ENCODE peak calls at places on chromosomes 6 and 20, in five cellular contexts. K is mammary epithelial cell, F is prostate gland, C is PC-3, Z is breast epithelium. L is an unnamed sample.
A peak's percentile ranks its signal among the peaks of the same experiment; 100 is the strongest.

GRCh38 chr6:22658183-22658582 is 88.8 kb downstream of the HDGFL1 start:
- DNase-seq in K (no peak), F (peak; percentile 57), C (no peak), Z (no peak), L (no peak)

GRCh38 chr6:17897681-17898080 is 89.8 kb downstream of the KIF13A start:
- DNase-seq in K (no peak), F (no peak), C (no peak), Z (no peak), L (no peak)

GRCh38 chr6:125871365-125871764 is 80.6 kb downstream of the NCOA7 start:
- DNase-seq in K (peak; percentile 50), F (no peak), C (peak; percentile 43), Z (no peak), L (no peak)

GRCh38 chr6:157853018-157853805 is 30.2 kb downstream of the SNX9 start:
- DNase-seq in K (no peak), F (no peak), C (no peak), Z (no peak), L (no peak)

GRCh38 chr20:47546184-47547033 is 44.7 kb downstream of the NCOA3 start:
- DNase-seq in K (peak; percentile 51), F (no peak), C (peak; percentile 70), Z (no peak), L (peak; percentile 56)

GRCh38 chr6:70894001-70894400 is 62.9 kb downstream of the B3GAT2 start:
- DNase-seq in K (no peak), F (no peak), C (no peak), Z (no peak), L (no peak)

GRCh38 chr20:47276856-47277541 is 79.5 kb downstream of the ZMYND8 start:
- DNase-seq in K (no peak), F (no peak), C (no peak), Z (peak; percentile 76), L (peak; percentile 45)

GRCh38 chr6:44535446-44535845 is 147.9 kb downstream of the CDC5L start:
- DNase-seq in K (no peak), F (no peak), C (no peak), Z (no peak), L (no peak)

GRCh38 chr6:31140643-31141042 is 1.8 kb upstream of the PSORS1C2 start:
- DNase-seq in K (no peak), F (no peak), C (no peak), Z (no peak), L (no peak)

GRCh38 chr6:44558315-44559227 is 171.1 kb downstream of the CDC5L start:
- DNase-seq in K (no peak), F (peak; percentile 23), C (no peak), Z (no peak), L (no peak)

GRCh38 chr6:128076843-128077242 is 176.0 kb upstream of the THEMIS start:
- DNase-seq in K (no peak), F (no peak), C (no peak), Z (no peak), L (no peak)

GRCh38 chr20:48750941-48751620 is 76.7 kb downstream of the PREX1 start:
- DNase-seq in K (no peak), F (no peak), C (no peak), Z (no peak), L (no peak)

GRCh38 chr20:58675146-58675584 is 17.4 kb upstream of the NPEPL1 start:
- DNase-seq in K (no peak), F (no peak), C (no peak), Z (no peak), L (no peak)

GRCh38 chr6:122726649-122727048 is 52.9 kb upstream of the FABP7 start:
- DNase-seq in K (peak; percentile 33), F (no peak), C (peak; percentile 47), Z (no peak), L (peak; percentile 18)

GRCh38 chr6:150528648-150529285 is 70.9 kb upstream of the PLEKHG1 start:
- DNase-seq in K (peak; percentile 22), F (no peak), C (no peak), Z (no peak), L (peak; percentile 56)

GRCh38 chr6:7052441-7052936 is 55.3 kb upstream of the RREB1 start:
- DNase-seq in K (peak; percentile 7), F (no peak), C (peak; percentile 67), Z (no peak), L (peak; percentile 88)

GRCh38 chr6:121563286-121563685 is 127.8 kb downstream of the GJA1 start:
- DNase-seq in K (no peak), F (no peak), C (no peak), Z (no peak), L (no peak)

GRCh38 chr20:48708116-48708515 is 119.7 kb downstream of the PREX1 start:
- DNase-seq in K (no peak), F (no peak), C (no peak), Z (no peak), L (no peak)

GRCh38 chr20:62624719-62625455 is 17.4 kb upstream of the SLCO4A1 start:
- DNase-seq in K (no peak), F (no peak), C (no peak), Z (peak; percentile 49), L (no peak)

GRCh38 chr6:25963426-25964123 is 973 bp downstream of the TRIM38 start:
- DNase-seq in K (peak; percentile 64), F (peak; percentile 33), C (peak; percentile 72), Z (no peak), L (no peak)

GRCh38 chr20:17939622-17940446 is 28.8 kb downstream of the SNX5 start:
- DNase-seq in K (no peak), F (no peak), C (no peak), Z (no peak), L (no peak)

GRCh38 chr6:33428891-33429744 is 9.3 kb downstream of the SYNGAP1 start:
- DNase-seq in K (no peak), F (no peak), C (no peak), Z (no peak), L (no peak)

GRCh38 chr6:107716688-107717089 is 107.4 kb downstream of the SCML4 start:
- DNase-seq in K (no peak), F (no peak), C (peak; percentile 27), Z (no peak), L (peak; percentile 29)

GRCh38 chr6:161186173-161186769 is 87.6 kb downstream of the AGPAT4 start:
- DNase-seq in K (peak; percentile 78), F (no peak), C (peak; percentile 69), Z (no peak), L (peak; percentile 92)

GRCh38 chr6:35298625-35299140 is 1.1 kb downstream of the DEF6 start:
- DNase-seq in K (no peak), F (no peak), C (no peak), Z (no peak), L (no peak)

GRCh38 chr6:11189865-11190624 is 42.4 kb downstream of the NEDD9 start:
- DNase-seq in K (no peak), F (no peak), C (no peak), Z (no peak), L (no peak)

GRCh38 chr6:72616406-72617015 is 5.4 kb upstream of the KCNQ5 start:
- DNase-seq in K (peak; percentile 12), F (no peak), C (peak; percentile 58), Z (no peak), L (no peak)

GRCh38 chr6:107538856-107539387 is 49.0 kb downstream of the SOBP start:
- DNase-seq in K (no peak), F (no peak), C (no peak), Z (no peak), L (no peak)

DNA sequence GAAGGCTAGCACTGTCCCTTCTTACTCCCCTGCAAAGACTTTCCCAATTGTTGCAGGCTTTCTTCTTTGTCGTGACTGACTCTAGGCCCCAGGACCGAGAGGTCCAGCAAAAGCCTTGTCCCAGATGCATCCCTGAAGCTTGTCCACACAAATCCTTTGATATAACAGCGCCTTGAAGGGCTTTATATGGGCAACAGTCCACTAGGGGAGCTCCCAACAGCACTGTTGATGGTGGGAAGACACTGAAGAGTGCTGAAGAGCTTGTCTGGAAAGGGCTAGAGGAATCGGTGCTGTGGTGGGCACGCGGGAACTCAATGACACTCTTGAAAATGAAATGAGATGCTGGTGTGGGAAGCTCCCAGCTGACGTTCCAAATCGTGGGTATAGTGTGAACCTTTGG is 316.1 kb upstream of the CDH4 start:
- DNase-seq in K (no peak), F (no peak), C (no peak), Z (no peak), L (no peak)
- TF ChIP-seq CTCF in K (no peak), F (no peak), C (no peak), Z (no peak), L (no peak)

DNA sequence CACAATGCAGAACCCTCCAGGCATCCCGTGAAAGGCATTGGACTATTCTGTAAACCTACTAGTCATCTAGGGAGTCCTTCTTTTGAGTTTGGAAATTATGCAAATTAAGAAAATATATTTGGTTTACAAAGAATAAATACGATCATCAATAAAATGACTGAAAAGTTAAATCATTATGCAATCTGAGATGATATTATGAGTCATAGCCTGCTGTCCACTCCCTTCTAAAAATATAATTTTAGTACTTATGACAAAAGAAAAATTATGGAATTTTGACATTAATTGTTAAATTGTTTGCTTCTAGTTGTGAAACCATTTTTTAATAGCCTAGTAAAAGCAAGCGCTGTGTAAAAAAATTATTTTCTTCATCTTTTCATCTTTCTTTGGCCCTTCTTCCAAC is 599.9 kb downstream of the COL12A1 start:
- DNase-seq in K (no peak), F (no peak), C (peak; percentile 3), Z (no peak), L (no peak)
- H3K27ac ChIP-seq in K (no peak overlapping the region), F (no peak overlapping the region), C (peak overlapping the region; percentile 73), Z (no peak overlapping the region), L (peak overlapping the region; percentile 72)

GRCh38 chr6:111890981-111891380 is 17.7 kb upstream of the FYN start:
- DNase-seq in K (no peak), F (no peak), C (no peak), Z (no peak), L (no peak)

GRCh38 chr6:111885373-111886027 is 12.2 kb upstream of the FYN start:
- DNase-seq in K (no peak), F (no peak), C (no peak), Z (no peak), L (no peak)

GRCh38 chr6:111892431-111892830 is 19.2 kb upstream of the FYN start:
- DNase-seq in K (no peak), F (no peak), C (no peak), Z (no peak), L (no peak)

GRCh38 chr6:111884068-111884467 is 10.8 kb upstream of the FYN start:
- DNase-seq in K (no peak), F (no peak), C (no peak), Z (no peak), L (no peak)

GRCh38 chr6:111888928-111889696 is 15.9 kb upstream of the FYN start:
- DNase-seq in K (no peak), F (no peak), C (no peak), Z (no peak), L (no peak)
- H3K4me3 ChIP-seq in K (no peak overlapping the region), F (no peak overlapping the region), C (no peak overlapping the region), Z (peak overlapping the region; percentile 51), L (peak overlapping the region; percentile 32)

DNA sequence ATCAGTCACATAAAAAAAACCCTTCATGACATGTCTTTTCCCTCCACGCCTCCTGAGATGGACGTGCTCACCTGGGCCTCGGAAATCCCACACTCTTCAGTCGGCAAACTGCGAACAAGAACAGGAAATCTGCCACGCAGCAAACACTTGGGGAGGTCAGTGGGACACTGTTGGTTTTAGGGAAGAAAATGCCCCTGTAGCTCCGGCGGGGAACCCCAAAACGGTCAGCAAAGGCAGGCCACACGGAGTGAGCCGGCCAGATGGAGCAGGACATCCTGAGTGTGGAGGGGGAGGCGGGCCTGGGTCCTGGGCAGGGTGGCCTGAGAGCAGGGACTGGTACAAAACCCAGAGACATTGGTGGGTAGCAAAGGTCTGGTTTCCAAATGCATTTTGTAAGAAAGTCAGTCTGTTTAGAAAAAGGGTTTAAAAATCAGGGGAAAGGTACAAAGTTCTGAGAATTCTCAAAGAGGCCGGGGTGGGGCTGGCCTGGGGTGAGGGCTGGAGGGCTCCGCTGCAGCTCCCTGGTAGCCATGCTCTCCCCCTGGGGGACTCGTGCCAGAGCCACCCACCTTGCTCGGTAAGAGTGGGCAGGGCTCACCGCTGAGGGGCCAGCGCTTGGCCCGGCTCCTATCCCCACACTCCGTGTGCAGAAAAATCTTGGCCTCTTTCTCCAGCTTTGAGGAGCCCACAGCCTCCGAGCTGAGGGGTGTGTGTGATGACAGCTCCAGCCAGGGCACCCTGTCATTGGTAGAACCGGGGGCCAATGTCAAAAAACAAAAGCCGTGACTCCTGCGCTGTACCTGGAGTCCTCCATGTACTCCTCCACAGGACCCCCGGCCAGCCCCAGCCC is 5.2 kb downstream of the SLC2A4RG start:
- DNase-seq in K (no peak), F (no peak), C (no peak), Z (no peak), L (no peak)
- TF ChIP-seq CTCF in K (no peak), F (no peak), C (no peak), Z (no peak), L (no peak)

L was measured in brain microvascular endothelial cell.